ENCODE peak calls at places on chromosomes 3 and 15, in five cellular contexts. One of them, this sample, is unnamed.

GRCh38 chr15:89445553-89445952 is 50.8 kb downstream of the RHCG start:
- DNase-seq in astrocyte of the cerebellum: no peak
- DNase-seq in HL-60: no peak
- DNase-seq in MM.1S: no peak
- DNase-seq in H9: no peak
- DNase-seq in this sample: no peak

GRCh38 chr3:141764946-141765345 is 1.7 kb downstream of the GRK7 start:
- DNase-seq in astrocyte of the cerebellum: no peak
- DNase-seq in HL-60: no peak
- DNase-seq in MM.1S: no peak
- DNase-seq in H9: no peak
- DNase-seq in this sample: no peak

GRCh38 chr3:114411811-114412803 is 118.3 kb downstream of the TIGIT start:
- DNase-seq in astrocyte of the cerebellum: no peak
- DNase-seq in HL-60: no peak
- DNase-seq in MM.1S: no peak
- DNase-seq in H9: no peak
- DNase-seq in this sample: no peak

GRCh38 chr3:141556034-141556433 is 69.2 kb downstream of the RASA2 start:
- DNase-seq in astrocyte of the cerebellum: no peak
- DNase-seq in HL-60: no peak
- DNase-seq in MM.1S: no peak
- DNase-seq in H9: no peak
- DNase-seq in this sample: no peak

GRCh38 chr3:133701435-133702358 is 40.0 kb upstream of the TOPBP1 start:
- DNase-seq in astrocyte of the cerebellum: no peak
- DNase-seq in HL-60: no peak
- DNase-seq in MM.1S: no peak
- DNase-seq in H9: no peak
- DNase-seq in this sample: no peak

GRCh38 chr3:156379327-156379726 is 175.6 kb downstream of the SSR3 start:
- DNase-seq in astrocyte of the cerebellum: no peak
- DNase-seq in HL-60: no peak
- DNase-seq in MM.1S: no peak
- DNase-seq in H9: no peak
- DNase-seq in this sample: no peak

GRCh38 chr15:45734244-45734643 is 99.4 kb downstream of the SQOR start:
- DNase-seq in astrocyte of the cerebellum: no peak
- DNase-seq in HL-60: no peak
- DNase-seq in MM.1S: peak; percentile 24
- DNase-seq in H9: no peak
- DNase-seq in this sample: no peak

GRCh38 chr3:127412578-127413317 is 124.9 kb upstream of the PRR20G start:
- DNase-seq in astrocyte of the cerebellum: no peak
- DNase-seq in HL-60: no peak
- DNase-seq in MM.1S: no peak
- DNase-seq in H9: peak; percentile 18
- DNase-seq in this sample: no peak

GRCh38 chr3:131807822-131808221 is 227.0 kb downstream of the CPNE4 start:
- DNase-seq in astrocyte of the cerebellum: no peak
- DNase-seq in HL-60: no peak
- DNase-seq in MM.1S: no peak
- DNase-seq in H9: no peak
- DNase-seq in this sample: no peak

GRCh38 chr15:42147431-42147735 is 9.1 kb downstream of the PLA2G4F start:
- DNase-seq in astrocyte of the cerebellum: no peak
- DNase-seq in HL-60: no peak
- DNase-seq in MM.1S: no peak
- DNase-seq in H9: peak; percentile 25
- DNase-seq in this sample: no peak

GRCh38 chr3:50154840-50155490 is at the start of gene SEMA3F:
- DNase-seq in astrocyte of the cerebellum: no peak
- DNase-seq in HL-60: no peak
- DNase-seq in MM.1S: peak; percentile 76
- DNase-seq in H9: peak; percentile 68
- DNase-seq in this sample: peak; percentile 97

GRCh38 chr15:77107531-77108355 is 36.8 kb upstream of the TSPAN3 start:
- DNase-seq in astrocyte of the cerebellum: peak; percentile 46
- DNase-seq in HL-60: no peak
- DNase-seq in MM.1S: peak; percentile 23
- DNase-seq in H9: peak; percentile 79
- DNase-seq in this sample: peak; percentile 59

GRCh38 chr3:39126532-39127071 is 19.1 kb downstream of the TTC21A start:
- DNase-seq in astrocyte of the cerebellum: no peak
- DNase-seq in HL-60: no peak
- DNase-seq in MM.1S: peak; percentile 38
- DNase-seq in H9: peak; percentile 68
- DNase-seq in this sample: no peak

GRCh38 chr15:96693990-96694517 is 363.6 kb downstream of the NR2F2 start:
- DNase-seq in astrocyte of the cerebellum: no peak
- DNase-seq in HL-60: no peak
- DNase-seq in MM.1S: no peak
- DNase-seq in H9: no peak
- DNase-seq in this sample: no peak

GRCh38 chr3:12896206-12896697 is 54.9 kb upstream of the RPL32 start:
- DNase-seq in astrocyte of the cerebellum: no peak
- DNase-seq in HL-60: no peak
- DNase-seq in MM.1S: no peak
- DNase-seq in H9: no peak
- DNase-seq in this sample: no peak

GRCh38 chr15:49990835-49991540 is 128.0 kb downstream of the ATP8B4 start:
- DNase-seq in astrocyte of the cerebellum: no peak
- DNase-seq in HL-60: no peak
- DNase-seq in MM.1S: no peak
- DNase-seq in H9: no peak
- DNase-seq in this sample: no peak

GRCh38 chr3:161770532-161771386 is 274.2 kb downstream of the OTOL1 start:
- DNase-seq in astrocyte of the cerebellum: peak; percentile 98
- DNase-seq in HL-60: no peak
- DNase-seq in MM.1S: peak; percentile 100
- DNase-seq in H9: no peak
- DNase-seq in this sample: peak; percentile 10

GRCh38 chr3:4392992-4393391 is 74.1 kb downstream of the SUMF1 start:
- DNase-seq in astrocyte of the cerebellum: no peak
- DNase-seq in HL-60: no peak
- DNase-seq in MM.1S: no peak
- DNase-seq in H9: no peak
- DNase-seq in this sample: no peak

GRCh38 chr3:4396006-4396405 is 71.1 kb downstream of the SUMF1 start:
- DNase-seq in astrocyte of the cerebellum: no peak
- DNase-seq in HL-60: no peak
- DNase-seq in MM.1S: no peak
- DNase-seq in H9: no peak
- DNase-seq in this sample: no peak

GRCh38 chr3:4394048-4394447 is 73.0 kb downstream of the SUMF1 start:
- DNase-seq in astrocyte of the cerebellum: no peak
- DNase-seq in HL-60: peak; percentile 22
- DNase-seq in MM.1S: no peak
- DNase-seq in H9: no peak
- DNase-seq in this sample: no peak

GRCh38 chr3:4395448-4395847 is 71.6 kb downstream of the SUMF1 start:
- DNase-seq in astrocyte of the cerebellum: no peak
- DNase-seq in HL-60: no peak
- DNase-seq in MM.1S: no peak
- DNase-seq in H9: no peak
- DNase-seq in this sample: no peak

GRCh38 chr3:4394567-4394966 is 72.5 kb downstream of the SUMF1 start:
- DNase-seq in astrocyte of the cerebellum: no peak
- DNase-seq in HL-60: no peak
- DNase-seq in MM.1S: no peak
- DNase-seq in H9: no peak
- DNase-seq in this sample: no peak
- TF ChIP-seq CTCF in astrocyte of the cerebellum: no peak
- TF ChIP-seq CTCF in HL-60: no peak
- TF ChIP-seq CTCF in MM.1S: no peak
- TF ChIP-seq CTCF in H9: no peak
- TF ChIP-seq CTCF in this sample: no peak

DNA sequence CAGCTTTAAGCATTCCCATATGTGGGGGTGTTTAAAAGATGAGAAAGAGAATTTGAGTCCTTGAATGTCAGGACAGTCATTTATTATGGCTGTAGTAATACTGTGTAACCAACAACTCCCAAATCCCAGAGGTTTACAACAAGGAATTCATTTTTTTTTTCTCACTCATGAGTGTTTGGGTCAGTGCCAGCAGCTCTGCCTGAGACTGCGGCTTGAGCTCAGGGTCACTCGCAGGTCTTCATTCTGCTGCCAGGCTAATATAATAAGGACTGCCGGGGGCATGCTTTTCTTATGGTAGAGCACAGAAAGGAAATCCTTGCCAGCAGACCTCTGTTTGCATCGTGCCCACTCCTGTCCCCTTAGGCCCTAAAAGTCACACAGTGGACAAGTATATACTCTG is 277.9 kb upstream of the LMCD1 start:
- DNase-seq in astrocyte of the cerebellum: peak; percentile 44
- DNase-seq in HL-60: no peak
- DNase-seq in MM.1S: no peak
- DNase-seq in H9: no peak
- DNase-seq in this sample: no peak
- TF ChIP-seq CTCF in astrocyte of the cerebellum: no peak
- TF ChIP-seq CTCF in HL-60: no peak
- TF ChIP-seq CTCF in MM.1S: no peak
- TF ChIP-seq CTCF in H9: no peak
- TF ChIP-seq CTCF in this sample: no peak

DNA sequence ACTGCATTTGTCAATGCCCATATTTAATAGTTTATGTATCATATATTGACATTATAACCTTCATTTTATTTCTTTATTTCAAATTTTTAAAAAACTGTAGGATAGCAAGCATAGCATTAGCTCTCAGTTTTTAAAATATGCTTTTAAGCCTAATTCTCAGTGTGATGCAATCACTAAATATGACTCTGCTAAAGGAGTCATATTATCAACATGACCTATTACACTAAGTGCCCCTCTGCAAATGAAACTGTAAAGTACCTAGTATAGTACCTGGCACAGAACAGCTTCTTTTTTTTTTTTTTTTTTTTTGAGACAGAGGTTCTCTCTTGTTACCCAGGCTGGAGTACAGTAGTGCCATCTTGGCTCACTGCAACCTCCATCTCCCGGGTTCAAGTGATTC is 179.4 kb upstream of the CGNL1 start:
- DNase-seq in astrocyte of the cerebellum: no peak
- DNase-seq in HL-60: no peak
- DNase-seq in MM.1S: no peak
- DNase-seq in H9: no peak
- DNase-seq in this sample: no peak
- TF ChIP-seq CTCF in astrocyte of the cerebellum: no peak
- TF ChIP-seq CTCF in HL-60: no peak
- TF ChIP-seq CTCF in MM.1S: no peak
- TF ChIP-seq CTCF in H9: no peak
- TF ChIP-seq CTCF in this sample: no peak

GRCh38 chr15:84643838-84644237 is 10.2 kb downstream of the WDR73 start:
- DNase-seq in astrocyte of the cerebellum: no peak
- DNase-seq in HL-60: no peak
- DNase-seq in MM.1S: no peak
- DNase-seq in H9: no peak
- DNase-seq in this sample: no peak

GRCh38 chr15:84633311-84634227 is 20.5 kb downstream of the WDR73 start:
- DNase-seq in astrocyte of the cerebellum: peak; percentile 26
- DNase-seq in HL-60: peak; percentile 35
- DNase-seq in MM.1S: peak; percentile 76
- DNase-seq in H9: peak; percentile 64
- DNase-seq in this sample: peak; percentile 66

GRCh38 chr15:84634228-84634837 is 19.8 kb downstream of the WDR73 start:
- DNase-seq in astrocyte of the cerebellum: no peak
- DNase-seq in HL-60: no peak
- DNase-seq in MM.1S: no peak
- DNase-seq in H9: no peak
- DNase-seq in this sample: no peak

DNA sequence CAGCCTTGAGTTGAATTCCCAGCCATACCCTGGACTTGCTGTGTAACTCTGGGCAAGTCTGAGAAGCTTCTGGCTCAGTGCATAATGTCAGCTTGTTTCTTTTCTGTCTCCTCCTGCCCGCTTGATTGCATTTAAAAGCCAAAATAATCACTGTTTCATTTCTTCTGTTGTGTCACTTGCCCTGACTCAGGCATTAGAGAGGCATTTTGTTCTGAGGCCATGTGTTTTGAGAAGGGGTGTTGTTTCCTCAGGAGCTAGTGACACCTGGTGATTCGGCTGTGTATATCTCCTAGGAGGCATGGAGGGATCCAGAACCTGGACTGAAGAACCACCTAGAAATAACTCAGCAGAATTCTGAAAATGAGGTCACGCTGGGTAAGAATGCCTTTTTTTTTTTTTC is 16.0 kb downstream of the WDR73 start:
- DNase-seq in astrocyte of the cerebellum: no peak
- DNase-seq in HL-60: no peak
- DNase-seq in MM.1S: peak; percentile 45
- DNase-seq in H9: peak; percentile 55
- DNase-seq in this sample: peak; percentile 34
- TF ChIP-seq CTCF in astrocyte of the cerebellum: peak; percentile 21
- TF ChIP-seq CTCF in HL-60: no peak
- TF ChIP-seq CTCF in MM.1S: peak; percentile 38
- TF ChIP-seq CTCF in H9: peak; percentile 58
- TF ChIP-seq CTCF in this sample: no peak

DNA sequence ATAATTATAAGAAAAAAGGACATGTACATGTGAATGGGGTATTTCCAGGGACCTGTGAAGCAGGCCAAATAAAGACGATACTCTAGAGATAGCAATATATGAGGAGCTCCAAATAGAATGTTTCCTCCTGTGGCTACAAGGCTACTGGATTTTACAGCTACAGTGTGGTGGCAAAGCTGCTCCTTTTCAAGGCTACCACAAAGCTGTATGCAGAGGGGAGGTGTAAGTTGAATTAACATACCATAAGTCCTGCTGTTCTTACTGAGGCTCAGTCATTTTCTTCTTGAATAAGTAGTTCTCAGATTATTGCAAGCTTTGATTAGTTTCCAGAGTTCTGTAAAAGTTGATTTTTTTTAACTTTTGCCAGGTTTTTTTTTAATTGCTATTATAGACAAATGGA is 1184.6 kb upstream of the EPHA6 start:
- DNase-seq in astrocyte of the cerebellum: no peak
- DNase-seq in HL-60: no peak
- DNase-seq in MM.1S: no peak
- DNase-seq in H9: no peak
- DNase-seq in this sample: no peak
- TF ChIP-seq CTCF in astrocyte of the cerebellum: no peak
- TF ChIP-seq CTCF in HL-60: no peak
- TF ChIP-seq CTCF in MM.1S: no peak
- TF ChIP-seq CTCF in H9: no peak
- TF ChIP-seq CTCF in this sample: no peak

GRCh38 chr3:149288655-149289054 is 44.8 kb downstream of the TM4SF18 start:
- DNase-seq in astrocyte of the cerebellum: no peak
- DNase-seq in HL-60: no peak
- DNase-seq in MM.1S: no peak
- DNase-seq in H9: no peak
- DNase-seq in this sample: no peak

GRCh38 chr3:149296972-149297371 is 36.5 kb downstream of the TM4SF18 start:
- DNase-seq in astrocyte of the cerebellum: no peak
- DNase-seq in HL-60: no peak
- DNase-seq in MM.1S: no peak
- DNase-seq in H9: no peak
- DNase-seq in this sample: no peak

GRCh38 chr3:149291178-149291577 is 42.3 kb downstream of the TM4SF18 start:
- DNase-seq in astrocyte of the cerebellum: no peak
- DNase-seq in HL-60: no peak
- DNase-seq in MM.1S: peak; percentile 29
- DNase-seq in H9: no peak
- DNase-seq in this sample: peak; percentile 50
- TF ChIP-seq CTCF in astrocyte of the cerebellum: peak; percentile 31
- TF ChIP-seq CTCF in HL-60: peak; percentile 13
- TF ChIP-seq CTCF in MM.1S: peak; percentile 65
- TF ChIP-seq CTCF in H9: peak; percentile 75
- TF ChIP-seq CTCF in this sample: peak; percentile 60

GRCh38 chr15:23629234-23629805 is 18.3 kb downstream of the MAGEL2 start:
- DNase-seq in astrocyte of the cerebellum: no peak
- DNase-seq in HL-60: no peak
- DNase-seq in MM.1S: peak; percentile 55
- DNase-seq in H9: no peak
- DNase-seq in this sample: no peak
- TF ChIP-seq CTCF in astrocyte of the cerebellum: peak; percentile 41
- TF ChIP-seq CTCF in HL-60: peak; percentile 9
- TF ChIP-seq CTCF in MM.1S: peak; percentile 63
- TF ChIP-seq CTCF in H9: peak; percentile 68
- TF ChIP-seq CTCF in this sample: no peak

This sample was measured in GM20000.